ENCODE peak calls at places on chromosomes 1 and 21, in ten cellular contexts. One of them, this sample, is unnamed. For H3K4me1, the result is how much of the 10 kb centered on the place peaks cover.

GRCh38 chr1:23593042-23593521 is 33.8 kb upstream of the ID3 start:
- DNase-seq in upper lobe of right lung: no peak
- DNase-seq in effector memory CD4-positive, alpha-beta T cell: no peak
- DNase-seq in breast epithelium: no peak
- DNase-seq in hepatocyte: no peak
- DNase-seq in heart left ventricle: no peak
- DNase-seq in adrenal gland: no peak
- DNase-seq in heart right ventricle: no peak
- DNase-seq in tibial nerve: no peak
- DNase-seq in mesendoderm: no peak
- DNase-seq in this sample: no peak

GRCh38 chr1:87100271-87100670 is 185.8 kb downstream of the HS2ST1 start:
- DNase-seq in breast epithelium: no peak
- DNase-seq in hepatocyte: no peak
- DNase-seq in heart left ventricle: no peak
- DNase-seq in adrenal gland: no peak
- DNase-seq in tibial nerve: no peak
- DNase-seq in effector memory CD4-positive, alpha-beta T cell: no peak
- DNase-seq in mesendoderm: no peak
- DNase-seq in upper lobe of right lung: no peak
- DNase-seq in heart right ventricle: no peak
- DNase-seq in this sample: no peak

GRCh38 chr1:161114556-161114955 is 3.3 kb downstream of the PFDN2 start:
- DNase-seq in upper lobe of right lung: no peak
- DNase-seq in adrenal gland: no peak
- DNase-seq in heart right ventricle: no peak
- DNase-seq in hepatocyte: no peak
- DNase-seq in effector memory CD4-positive, alpha-beta T cell: no peak
- DNase-seq in mesendoderm: no peak
- DNase-seq in heart left ventricle: no peak
- DNase-seq in breast epithelium: no peak
- DNase-seq in tibial nerve: no peak
- DNase-seq in this sample: no peak

GRCh38 chr1:6251233-6251632 is 7.3 kb downstream of the HES3 start:
- DNase-seq in effector memory CD4-positive, alpha-beta T cell: no peak
- DNase-seq in adrenal gland: no peak
- DNase-seq in tibial nerve: no peak
- DNase-seq in upper lobe of right lung: no peak
- DNase-seq in hepatocyte: no peak
- DNase-seq in heart left ventricle: no peak
- DNase-seq in mesendoderm: no peak
- DNase-seq in heart right ventricle: no peak
- DNase-seq in breast epithelium: no peak
- DNase-seq in this sample: no peak

GRCh38 chr1:79128726-79129125 is 122.2 kb upstream of the ADGRL4 start:
- DNase-seq in breast epithelium: no peak
- DNase-seq in effector memory CD4-positive, alpha-beta T cell: no peak
- DNase-seq in upper lobe of right lung: no peak
- DNase-seq in hepatocyte: no peak
- DNase-seq in mesendoderm: no peak
- DNase-seq in heart left ventricle: no peak
- DNase-seq in adrenal gland: no peak
- DNase-seq in tibial nerve: no peak
- DNase-seq in heart right ventricle: no peak
- DNase-seq in this sample: no peak

GRCh38 chr1:192225713-192226112 is 67.5 kb downstream of the RGS18 start:
- DNase-seq in upper lobe of right lung: no peak
- DNase-seq in adrenal gland: no peak
- DNase-seq in heart right ventricle: no peak
- DNase-seq in breast epithelium: no peak
- DNase-seq in tibial nerve: no peak
- DNase-seq in effector memory CD4-positive, alpha-beta T cell: no peak
- DNase-seq in heart left ventricle: no peak
- DNase-seq in mesendoderm: no peak
- DNase-seq in hepatocyte: no peak
- DNase-seq in this sample: no peak

GRCh38 chr1:221741364-221741970 is 422 bp downstream of the DUSP10 start:
- DNase-seq in hepatocyte: peak
- DNase-seq in heart right ventricle: no peak
- DNase-seq in mesendoderm: no peak
- DNase-seq in adrenal gland: no peak
- DNase-seq in tibial nerve: no peak
- DNase-seq in breast epithelium: no peak
- DNase-seq in heart left ventricle: peak
- DNase-seq in upper lobe of right lung: peak
- DNase-seq in effector memory CD4-positive, alpha-beta T cell: no peak
- DNase-seq in this sample: no peak

GRCh38 chr1:185267701-185268100 is 49.3 kb downstream of the IVNS1ABP start:
- DNase-seq in hepatocyte: no peak
- DNase-seq in breast epithelium: no peak
- DNase-seq in mesendoderm: no peak
- DNase-seq in tibial nerve: no peak
- DNase-seq in upper lobe of right lung: no peak
- DNase-seq in heart left ventricle: no peak
- DNase-seq in heart right ventricle: no peak
- DNase-seq in adrenal gland: no peak
- DNase-seq in effector memory CD4-positive, alpha-beta T cell: no peak
- DNase-seq in this sample: no peak

GRCh38 chr1:227894831-227895451 is 52.8 kb downstream of the WNT9A start:
- DNase-seq in heart right ventricle: no peak
- DNase-seq in mesendoderm: no peak
- DNase-seq in hepatocyte: no peak
- DNase-seq in heart left ventricle: peak
- DNase-seq in breast epithelium: peak
- DNase-seq in effector memory CD4-positive, alpha-beta T cell: no peak
- DNase-seq in adrenal gland: peak
- DNase-seq in upper lobe of right lung: no peak
- DNase-seq in tibial nerve: peak
- DNase-seq in this sample: no peak

GRCh38 chr1:183495420-183495819 is 23.1 kb downstream of the SMG7 start:
- DNase-seq in adrenal gland: no peak
- DNase-seq in heart left ventricle: no peak
- DNase-seq in tibial nerve: no peak
- DNase-seq in breast epithelium: no peak
- DNase-seq in mesendoderm: no peak
- DNase-seq in upper lobe of right lung: no peak
- DNase-seq in effector memory CD4-positive, alpha-beta T cell: no peak
- DNase-seq in heart right ventricle: no peak
- DNase-seq in hepatocyte: no peak
- DNase-seq in this sample: no peak

GRCh38 chr21:46603228-46603627 is 1.7 kb downstream of the S100B start:
- DNase-seq in tibial nerve: no peak
- DNase-seq in upper lobe of right lung: no peak
- DNase-seq in adrenal gland: no peak
- DNase-seq in breast epithelium: no peak
- DNase-seq in hepatocyte: no peak
- DNase-seq in mesendoderm: peak
- DNase-seq in heart right ventricle: no peak
- DNase-seq in heart left ventricle: no peak
- DNase-seq in effector memory CD4-positive, alpha-beta T cell: no peak
- DNase-seq in this sample: no peak

GRCh38 chr21:16563795-16564194 is 834.0 kb downstream of the USP25 start:
- DNase-seq in heart right ventricle: no peak
- DNase-seq in heart left ventricle: peak
- DNase-seq in breast epithelium: no peak
- DNase-seq in adrenal gland: no peak
- DNase-seq in tibial nerve: no peak
- DNase-seq in hepatocyte: no peak
- DNase-seq in mesendoderm: peak
- DNase-seq in effector memory CD4-positive, alpha-beta T cell: no peak
- DNase-seq in upper lobe of right lung: no peak
- DNase-seq in this sample: no peak

GRCh38 chr1:230827801-230828200 is 40.5 kb downstream of the C1orf198 start:
- DNase-seq in heart right ventricle: no peak
- DNase-seq in adrenal gland: no peak
- DNase-seq in hepatocyte: no peak
- DNase-seq in mesendoderm: no peak
- DNase-seq in upper lobe of right lung: no peak
- DNase-seq in tibial nerve: no peak
- DNase-seq in heart left ventricle: no peak
- DNase-seq in breast epithelium: no peak
- DNase-seq in effector memory CD4-positive, alpha-beta T cell: no peak
- DNase-seq in this sample: no peak
- H3K4me1 ChIP-seq in heart right ventricle: half or more
- H3K4me1 ChIP-seq in adrenal gland: under half
- H3K4me1 ChIP-seq in hepatocyte: under half
- H3K4me1 ChIP-seq in mesendoderm: under half
- H3K4me1 ChIP-seq in upper lobe of right lung: under half
- H3K4me1 ChIP-seq in tibial nerve: half or more
- H3K4me1 ChIP-seq in heart left ventricle: under half
- H3K4me1 ChIP-seq in breast epithelium: under half
- H3K4me1 ChIP-seq in effector memory CD4-positive, alpha-beta T cell: under half
- H3K4me1 ChIP-seq in this sample: under half

DNA sequence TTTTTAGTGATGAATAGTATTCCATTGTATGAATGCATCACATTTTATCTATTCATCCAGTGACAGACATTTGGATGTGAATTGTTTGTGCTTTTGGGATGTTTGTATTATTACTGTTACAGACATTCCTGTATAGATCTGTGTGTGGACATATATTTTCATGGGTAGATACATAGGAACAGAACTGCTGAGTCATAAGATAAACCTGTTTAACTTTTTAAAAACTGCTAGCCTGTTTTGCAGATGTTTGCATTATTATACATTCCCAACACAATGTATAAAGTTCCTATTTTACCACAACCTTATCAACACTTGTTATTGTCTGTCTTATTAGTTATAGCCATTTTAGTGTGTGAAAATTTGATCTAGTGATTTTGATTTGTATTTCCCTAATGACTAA is 46.8 kb downstream of the TYW3 start:
- DNase-seq in effector memory CD4-positive, alpha-beta T cell: no peak
- DNase-seq in tibial nerve: no peak
- DNase-seq in breast epithelium: no peak
- DNase-seq in heart right ventricle: no peak
- DNase-seq in mesendoderm: no peak
- DNase-seq in heart left ventricle: no peak
- DNase-seq in hepatocyte: no peak
- DNase-seq in adrenal gland: no peak
- DNase-seq in upper lobe of right lung: no peak
- DNase-seq in this sample: no peak
- H3K4me3 ChIP-seq in effector memory CD4-positive, alpha-beta T cell: no peak
- H3K4me3 ChIP-seq in tibial nerve: no peak
- H3K4me3 ChIP-seq in breast epithelium: no peak
- H3K4me3 ChIP-seq in heart right ventricle: no peak
- H3K4me3 ChIP-seq in mesendoderm: no peak
- H3K4me3 ChIP-seq in heart left ventricle: no peak
- H3K4me3 ChIP-seq in hepatocyte: no peak
- H3K4me3 ChIP-seq in adrenal gland: no peak
- H3K4me3 ChIP-seq in upper lobe of right lung: no peak
- H3K4me3 ChIP-seq in this sample: no peak

GRCh38 chr1:16961297-16962124 is 18.9 kb downstream of the MFAP2 start:
- DNase-seq in heart left ventricle: no peak
- DNase-seq in upper lobe of right lung: no peak
- DNase-seq in breast epithelium: no peak
- DNase-seq in tibial nerve: no peak
- DNase-seq in effector memory CD4-positive, alpha-beta T cell: no peak
- DNase-seq in adrenal gland: no peak
- DNase-seq in mesendoderm: no peak
- DNase-seq in heart right ventricle: no peak
- DNase-seq in hepatocyte: no peak
- DNase-seq in this sample: no peak
- H3K27ac ChIP-seq in heart left ventricle: no peak
- H3K27ac ChIP-seq in upper lobe of right lung: peak
- H3K27ac ChIP-seq in breast epithelium: no peak
- H3K27ac ChIP-seq in tibial nerve: peak
- H3K27ac ChIP-seq in effector memory CD4-positive, alpha-beta T cell: no peak
- H3K27ac ChIP-seq in adrenal gland: no peak
- H3K27ac ChIP-seq in mesendoderm: no peak
- H3K27ac ChIP-seq in heart right ventricle: no peak
- H3K27ac ChIP-seq in hepatocyte: peak
- H3K27ac ChIP-seq in this sample: no peak

GRCh38 chr1:113982955-113983742 is 3.9 kb downstream of the OLFML3 start:
- DNase-seq in effector memory CD4-positive, alpha-beta T cell: no peak
- DNase-seq in mesendoderm: no peak
- DNase-seq in breast epithelium: no peak
- DNase-seq in heart left ventricle: no peak
- DNase-seq in adrenal gland: no peak
- DNase-seq in tibial nerve: no peak
- DNase-seq in upper lobe of right lung: no peak
- DNase-seq in hepatocyte: no peak
- DNase-seq in heart right ventricle: no peak
- DNase-seq in this sample: no peak

GRCh38 chr1:113976609-113977278 is 2.5 kb upstream of the OLFML3 start:
- DNase-seq in heart right ventricle: no peak
- DNase-seq in tibial nerve: no peak
- DNase-seq in upper lobe of right lung: no peak
- DNase-seq in mesendoderm: peak
- DNase-seq in adrenal gland: no peak
- DNase-seq in hepatocyte: peak
- DNase-seq in effector memory CD4-positive, alpha-beta T cell: no peak
- DNase-seq in breast epithelium: no peak
- DNase-seq in heart left ventricle: peak
- DNase-seq in this sample: no peak

GRCh38 chr1:113978863-113979702 is at the start of gene OLFML3:
- DNase-seq in upper lobe of right lung: peak
- DNase-seq in effector memory CD4-positive, alpha-beta T cell: peak
- DNase-seq in mesendoderm: peak
- DNase-seq in heart left ventricle: peak
- DNase-seq in hepatocyte: peak
- DNase-seq in heart right ventricle: peak
- DNase-seq in adrenal gland: peak
- DNase-seq in breast epithelium: peak
- DNase-seq in tibial nerve: peak
- DNase-seq in this sample: no peak

GRCh38 chr1:113981962-113982931 is 3.0 kb downstream of the OLFML3 start:
- DNase-seq in mesendoderm: peak
- DNase-seq in breast epithelium: no peak
- DNase-seq in heart right ventricle: peak
- DNase-seq in adrenal gland: no peak
- DNase-seq in heart left ventricle: peak
- DNase-seq in upper lobe of right lung: peak
- DNase-seq in effector memory CD4-positive, alpha-beta T cell: no peak
- DNase-seq in tibial nerve: peak
- DNase-seq in hepatocyte: peak
- DNase-seq in this sample: no peak

GRCh38 chr1:113980120-113980519 is 846 bp downstream of the OLFML3 start:
- DNase-seq in mesendoderm: no peak
- DNase-seq in hepatocyte: peak
- DNase-seq in breast epithelium: no peak
- DNase-seq in adrenal gland: no peak
- DNase-seq in tibial nerve: peak
- DNase-seq in upper lobe of right lung: no peak
- DNase-seq in heart left ventricle: peak
- DNase-seq in heart right ventricle: peak
- DNase-seq in effector memory CD4-positive, alpha-beta T cell: no peak
- DNase-seq in this sample: no peak
- H3K4me1 ChIP-seq in mesendoderm: under half
- H3K4me1 ChIP-seq in hepatocyte: half or more
- H3K4me1 ChIP-seq in breast epithelium: under half
- H3K4me1 ChIP-seq in adrenal gland: under half
- H3K4me1 ChIP-seq in tibial nerve: half or more
- H3K4me1 ChIP-seq in upper lobe of right lung: under half
- H3K4me1 ChIP-seq in heart left ventricle: under half
- H3K4me1 ChIP-seq in heart right ventricle: half or more
- H3K4me1 ChIP-seq in effector memory CD4-positive, alpha-beta T cell: under half
- H3K4me1 ChIP-seq in this sample: under half